ENCODE peak calls at places on chromosome 17, in six cellular contexts. S is WTC11, G is OCI-LY7, H is cardiac fibroblast, U is fibroblast of lung, I is AG04450. X is an unnamed sample.

GRCh38 chr17:15122857-15123256 is 142.3 kb downstream of the PMP22 start:
- DNase-seq in S (no peak), G (no peak), H (no peak), U (no peak), I (no peak), X (no peak)

GRCh38 chr17:66755101-66755943 is 79.6 kb upstream of the CACNG5 start:
- DNase-seq in S (no peak), G (no peak), H (no peak), U (no peak), I (no peak), X (no peak)

GRCh38 chr17:59827721-59828477 is 64.8 kb downstream of the TUBD1 start:
- DNase-seq in S (no peak), G (no peak), H (no peak), U (peak), I (no peak), X (no peak)

GRCh38 chr17:20122236-20122879 is 113.2 kb downstream of the SPECC1 start:
- DNase-seq in S (no peak), G (no peak), H (no peak), U (no peak), I (no peak), X (no peak)

GRCh38 chr17:7204828-7205461 is 14.7 kb downstream of the DLG4 start:
- DNase-seq in S (peak), G (peak), H (peak), U (peak), I (peak), X (no peak)

GRCh38 chr17:13182854-13183253 is 165.0 kb upstream of the ELAC2 start:
- DNase-seq in S (peak), G (no peak), H (no peak), U (no peak), I (no peak), X (no peak)

GRCh38 chr17:70332356-70332755 is 163.0 kb downstream of the KCNJ2 start:
- DNase-seq in S (no peak), G (no peak), H (no peak), U (no peak), I (no peak), X (no peak)

GRCh38 chr17:82241183-82241925 is 12.5 kb downstream of the SLC16A3 start:
- DNase-seq in S (no peak), G (no peak), H (peak), U (peak), I (no peak), X (no peak)

GRCh38 chr17:48174833-48175232 is 67.3 kb downstream of the SNX11 start:
- DNase-seq in S (no peak), G (no peak), H (no peak), U (no peak), I (no peak), X (no peak)

GRCh38 chr17:40191237-40192208 is 14.3 kb downstream of the RAPGEFL1 start:
- DNase-seq in S (peak), G (peak), H (peak), U (peak), I (no peak), X (no peak)

GRCh38 chr17:15918261-15918660 is 26.7 kb upstream of the ADORA2B start:
- DNase-seq in S (peak), G (no peak), H (no peak), U (no peak), I (no peak), X (no peak)

GRCh38 chr17:79621151-79621940 is 10.5 kb upstream of the RBFOX3 start:
- DNase-seq in S (peak), G (no peak), H (no peak), U (no peak), I (no peak), X (peak)

GRCh38 chr17:75406222-75406615 is 741 bp upstream of the GRB2 start:
- DNase-seq in S (no peak), G (peak), H (peak), U (peak), I (no peak), X (no peak)

GRCh38 chr17:54521137-54521536 is 379.5 kb upstream of the TOM1L1 start:
- DNase-seq in S (no peak), G (no peak), H (no peak), U (no peak), I (no peak), X (no peak)

GRCh38 chr17:37493249-37494027 is 3.7 kb downstream of the DUSP14 start:
- DNase-seq in S (no peak), G (no peak), H (peak), U (peak), I (peak), X (no peak)

GRCh38 chr17:68101992-68102758 is 66.6 kb downstream of the KPNA2 start:
- DNase-seq in S (no peak), G (peak), H (no peak), U (no peak), I (no peak), X (no peak)

GRCh38 chr17:37037590-37038155 is 88.9 kb downstream of the AATF start:
- DNase-seq in S (no peak), G (no peak), H (no peak), U (no peak), I (no peak), X (no peak)

GRCh38 chr17:1203111-1203966 is 23.6 kb upstream of the ABR start:
- DNase-seq in S (peak), G (peak), H (peak), U (peak), I (no peak), X (no peak)

GRCh38 chr17:79935197-79935844 is 96.1 kb upstream of the CBX4 start:
- DNase-seq in S (peak), G (no peak), H (no peak), U (no peak), I (no peak), X (no peak)

GRCh38 chr17:10729334-10730193 is at the start of gene TMEM220:
- DNase-seq in S (peak), G (no peak), H (peak), U (peak), I (peak), X (no peak)

GRCh38 chr17:55609737-55610201 is 98.5 kb upstream of the SMIM36 start:
- DNase-seq in S (no peak), G (no peak), H (peak), U (peak), I (no peak), X (no peak)

GRCh38 chr17:40115101-40115436 is 6.7 kb upstream of the MSL1 start:
- DNase-seq in S (no peak), G (no peak), H (no peak), U (no peak), I (no peak), X (no peak)

GRCh38 chr17:65324977-65325376 is 187.8 kb downstream of the RGS9 start:
- DNase-seq in S (no peak), G (no peak), H (peak), U (no peak), I (no peak), X (no peak)

GRCh38 chr17:70405492-70406220 is 236.3 kb downstream of the KCNJ2 start:
- DNase-seq in S (no peak), G (no peak), H (peak), U (peak), I (peak), X (no peak)

GRCh38 chr17:17866897-17867296 is 30.1 kb upstream of the SREBF1 start:
- DNase-seq in S (no peak), G (no peak), H (no peak), U (no peak), I (no peak), X (no peak)
- TF ChIP-seq CTCF in S (no peak), G (no peak), H (no peak), U (no peak), I (no peak), X (no peak)

GRCh38 chr17:49677134-49677932 is 564 bp downstream of the SPOP start:
- DNase-seq in S (peak), G (peak), H (peak), U (peak), I (peak), X (peak)
- TF ChIP-seq CTCF in S (no peak), G (no peak), H (no peak), U (no peak), I (no peak), X (peak)

GRCh38 chr17:18970582-18971480 is 18.9 kb downstream of the SLC5A10 start:
- DNase-seq in S (no peak), G (no peak), H (no peak), U (no peak), I (no peak), X (no peak)
- TF ChIP-seq CTCF in S (no peak), G (peak), H (no peak), U (no peak), I (peak), X (peak)

GRCh38 chr17:72430611-72431432 is 310.0 kb downstream of the SOX9 start:
- DNase-seq in S (peak), G (no peak), H (peak), U (no peak), I (no peak), X (no peak)
- TF ChIP-seq CTCF in S (peak), G (peak), H (peak), U (peak), I (peak), X (peak)

GRCh38 chr17:56910509-56911235 is 3.2 kb downstream of the TRIM25 start:
- DNase-seq in S (no peak), G (no peak), H (no peak), U (no peak), I (no peak), X (no peak)

GRCh38 chr17:56913000-56913866 is 616 bp downstream of the TRIM25 start:
- DNase-seq in S (peak), G (peak), H (no peak), U (no peak), I (no peak), X (no peak)

GRCh38 chr17:56914641-56915263 is 903 bp upstream of the TRIM25 start:
- DNase-seq in S (no peak), G (no peak), H (no peak), U (peak), I (no peak), X (no peak)

GRCh38 chr17:56912105-56912999 is 1.5 kb downstream of the TRIM25 start:
- DNase-seq in S (no peak), G (no peak), H (no peak), U (no peak), I (no peak), X (no peak)

DNA sequence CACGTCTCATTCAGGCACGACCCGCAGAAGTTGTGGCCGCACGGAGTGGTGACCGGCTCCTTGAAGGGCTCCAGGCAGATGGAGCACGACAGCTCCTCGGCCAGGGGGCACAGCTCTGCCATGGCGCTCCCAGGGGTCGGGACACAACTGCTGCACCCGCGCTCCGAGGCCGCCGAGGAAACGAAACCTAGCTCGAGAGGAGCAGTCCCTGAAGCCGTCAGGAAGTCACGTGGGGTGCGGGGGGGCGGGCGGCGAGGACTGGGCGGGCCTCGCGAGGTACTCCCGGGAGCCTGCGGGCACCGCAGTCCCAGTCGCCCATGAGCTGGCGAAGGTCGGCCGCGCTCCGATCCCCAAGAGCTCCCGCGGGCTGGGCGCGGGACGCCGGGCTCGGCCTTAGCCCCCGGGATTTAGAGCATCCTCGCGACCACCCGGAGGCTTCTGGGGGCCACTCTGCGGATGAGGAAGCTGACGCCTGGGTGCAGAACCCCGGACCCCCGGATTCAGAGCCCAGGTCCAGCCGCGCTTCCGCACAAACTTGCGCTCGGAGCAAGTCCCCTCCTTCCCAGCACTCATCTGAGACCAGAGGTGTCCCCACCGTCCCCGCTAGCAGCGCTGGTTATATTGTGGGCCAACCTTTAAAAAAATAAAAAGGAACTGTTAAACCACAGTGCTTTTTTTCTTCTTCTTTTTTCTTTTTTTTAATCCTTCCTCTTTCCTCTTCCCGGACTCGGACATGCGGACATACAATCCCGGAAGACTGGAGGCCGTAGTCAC is at the start of gene TRIM25:
- DNase-seq in S (peak), G (peak), H (peak), U (peak), I (peak), X (no peak)
- TF ChIP-seq CTCF in S (no peak), G (no peak), H (no peak), U (no peak), I (no peak), X (no peak)

DNA sequence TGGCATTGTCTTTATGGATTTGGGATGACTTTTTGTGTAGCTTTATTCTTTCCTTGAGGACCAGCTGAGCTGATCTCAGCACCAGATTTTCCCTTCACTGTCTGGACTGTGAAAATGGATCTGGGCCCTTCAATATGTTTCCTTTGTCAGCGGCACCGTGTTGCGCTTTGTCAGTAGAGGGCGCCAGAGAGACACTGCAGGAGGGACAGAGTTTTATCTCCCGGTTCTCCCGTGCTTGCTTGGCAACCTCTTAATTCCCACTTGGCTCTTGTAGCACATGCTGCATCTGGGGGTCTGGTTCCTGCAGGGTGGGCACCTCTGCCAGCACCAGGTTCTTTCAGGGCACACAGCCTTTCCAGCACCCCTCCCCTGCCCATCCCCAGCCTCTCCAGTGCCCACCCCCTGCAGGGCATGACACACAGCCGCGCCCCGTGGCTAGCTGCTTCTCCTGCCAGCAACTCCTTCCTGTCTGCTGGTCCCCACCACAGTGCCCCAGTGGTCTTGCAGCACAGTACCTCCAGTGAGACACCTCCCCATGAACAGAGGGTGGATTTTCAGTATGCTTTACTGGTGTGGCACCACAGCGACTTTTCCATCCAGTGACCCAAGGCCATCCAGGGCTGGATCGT is 19.6 kb downstream of the OR1D5 start:
- DNase-seq in S (peak), G (peak), H (no peak), U (no peak), I (no peak), X (peak)
- TF ChIP-seq CTCF in S (peak), G (peak), H (peak), U (no peak), I (no peak), X (peak)

DNA sequence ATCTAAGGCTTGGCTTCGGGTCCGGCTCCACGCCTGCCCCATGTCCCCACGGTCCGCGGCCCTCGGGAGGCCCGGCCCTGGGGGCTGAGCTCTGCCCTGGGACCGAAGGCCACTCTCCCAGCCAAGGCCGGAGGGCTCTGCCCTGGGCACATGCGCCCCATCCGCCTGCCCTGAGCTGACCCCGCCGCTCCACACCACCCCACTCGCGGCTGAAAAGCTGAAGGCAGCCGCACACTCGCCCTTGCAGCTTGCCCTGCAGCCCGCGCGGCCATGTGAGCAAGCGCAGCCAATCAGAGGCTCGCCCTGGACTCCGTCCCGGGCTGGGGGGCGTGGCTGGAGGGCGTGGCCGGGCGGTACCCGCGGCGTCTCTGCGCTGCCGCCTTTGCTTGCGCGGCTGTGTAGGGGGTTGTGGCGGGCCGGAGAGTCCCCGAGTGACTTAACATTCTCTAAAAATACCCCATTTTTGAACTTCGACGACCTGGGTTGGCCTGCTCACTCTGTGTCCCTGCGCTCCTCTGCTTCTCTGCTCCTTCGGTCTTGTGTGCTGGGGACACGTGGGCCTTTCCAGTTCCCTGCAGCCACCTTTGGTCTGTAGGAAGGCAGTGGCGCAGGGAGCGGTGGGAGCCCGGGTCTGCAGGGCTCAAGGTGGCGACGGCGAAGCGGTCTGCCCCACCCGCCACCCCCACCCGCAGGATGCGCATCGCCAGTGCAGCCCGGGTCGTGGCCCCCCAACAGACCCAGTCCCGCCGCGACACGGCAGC is 8.8 kb upstream of the MAP2K3 start:
- DNase-seq in S (peak), G (peak), H (peak), U (peak), I (no peak), X (no peak)
- TF ChIP-seq CTCF in S (no peak), G (peak), H (no peak), U (no peak), I (no peak), X (peak)

DNA sequence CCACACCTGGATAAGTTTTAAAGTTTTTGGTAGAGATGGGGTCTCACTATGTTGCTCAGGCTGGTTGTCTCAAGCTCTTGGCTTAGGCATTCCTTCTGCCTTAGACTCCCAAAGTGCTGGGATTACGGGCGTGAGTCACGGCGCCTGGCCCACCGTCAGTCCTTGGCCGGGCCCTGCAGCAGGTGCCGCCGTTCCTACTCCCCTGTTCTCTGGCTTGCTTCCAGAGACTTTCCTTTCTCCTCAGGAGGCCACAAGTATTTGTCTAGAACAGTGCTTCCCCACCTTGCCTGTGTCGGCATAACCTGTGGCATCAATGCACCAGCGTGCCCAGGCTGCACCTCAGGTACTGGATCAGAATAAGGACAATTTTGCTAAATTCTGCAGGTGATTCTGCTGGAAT is 3.0 kb upstream of the MGAT5B start:
- DNase-seq in S (no peak), G (no peak), H (no peak), U (no peak), I (no peak), X (no peak)
- TF ChIP-seq CTCF in S (no peak), G (no peak), H (no peak), U (no peak), I (no peak), X (no peak)

GRCh38 chr17:44024853-44025252 is 10.1 kb upstream of the TMEM101 start:
- DNase-seq in S (no peak), G (no peak), H (no peak), U (no peak), I (no peak), X (no peak)
- TF ChIP-seq CTCF in S (no peak), G (no peak), H (no peak), U (no peak), I (no peak), X (no peak)

GRCh38 chr17:41659813-41660212 is 28.9 kb upstream of the EIF1 start:
- DNase-seq in S (no peak), G (no peak), H (no peak), U (peak), I (no peak), X (no peak)
- TF ChIP-seq CTCF in S (no peak), G (no peak), H (no peak), U (no peak), I (no peak), X (no peak)